ENCODE peak calls at places on chromosome 12, in four cellular contexts. B, K, Z and G are unnamed samples.

GRCh38 chr12:69512820-69513219 is 42.6 kb downstream of the FRS2 start:
- DNase-seq in Z (no peak), K (no peak), B (no peak), G (no peak)

GRCh38 chr12:91900971-91901370 is 244.7 kb downstream of the BTG1 start:
- DNase-seq in Z (no peak), K (no peak), B (no peak), G (no peak)

GRCh38 chr12:69298133-69298532 is 50.0 kb upstream of the LYZ start:
- DNase-seq in Z (no peak), K (no peak), B (no peak), G (no peak)

GRCh38 chr12:66438601-66439000 is 136.3 kb downstream of the HELB start:
- DNase-seq in B (no peak), Z (no peak), K (no peak), G (no peak)

GRCh38 chr12:54228471-54228870 is 39.7 kb upstream of the SMUG1 start:
- DNase-seq in K (no peak), Z (no peak), B (no peak), G (no peak)

GRCh38 chr12:54413284-54414190 is 5.5 kb downstream of the ITGA5 start:
- DNase-seq in B (no peak), Z (no peak), K (no peak), G (peak)

GRCh38 chr12:10301103-10301502 is 6.6 kb upstream of the KLRD1 start:
- DNase-seq in K (no peak), B (no peak), Z (no peak), G (no peak)

GRCh38 chr12:88111074-88111652 is 30.7 kb downstream of the CEP290 start:
- DNase-seq in Z (peak), B (peak), K (peak), G (peak)

GRCh38 chr12:70762000-70762399 is 124.8 kb upstream of the PTPRB start:
- DNase-seq in K (no peak), B (no peak), Z (no peak), G (no peak)

GRCh38 chr12:18700254-18700653 is 37.6 kb downstream of the PLCZ1 start:
- DNase-seq in K (no peak), B (no peak), Z (peak), G (no peak)

GRCh38 chr12:11861155-11861863 is 209.4 kb upstream of the BCL2L14 start:
- DNase-seq in K (no peak), B (peak), Z (peak), G (no peak)

GRCh38 chr12:12788675-12789368 is 3.4 kb downstream of the APOLD1 start:
- DNase-seq in Z (peak), K (peak), B (peak), G (peak)

GRCh38 chr12:13090054-13090453 is 13.4 kb downstream of the GSG1 start:
- DNase-seq in K (no peak), Z (no peak), B (no peak), G (no peak)

GRCh38 chr12:30719060-30719459 is 23.4 kb upstream of the IPO8 start:
- DNase-seq in K (no peak), Z (no peak), B (no peak), G (no peak)

GRCh38 chr12:67910360-67911292 is 78.6 kb upstream of the IFNG-AS1 start:
- DNase-seq in B (no peak), K (no peak), Z (no peak), G (no peak)

GRCh38 chr12:132466241-132467188 is 23.4 kb upstream of the FBRSL1 start:
- DNase-seq in Z (no peak), K (no peak), B (no peak), G (no peak)

GRCh38 chr12:42504049-42504448 is 85.5 kb downstream of the PRICKLE1 start:
- DNase-seq in Z (peak), B (no peak), K (no peak), G (no peak)

GRCh38 chr12:64124511-64125197 is 97.4 kb downstream of the KICS2 start:
- DNase-seq in B (no peak), K (no peak), Z (no peak), G (no peak)

GRCh38 chr12:39803151-39803550 is 183.5 kb upstream of the ABCD2 start:
- DNase-seq in Z (no peak), B (no peak), K (no peak), G (no peak)

GRCh38 chr12:14962180-14962579 is 779 bp upstream of the ARHGDIB start:
- DNase-seq in B (no peak), Z (no peak), K (no peak), G (peak)

DNA sequence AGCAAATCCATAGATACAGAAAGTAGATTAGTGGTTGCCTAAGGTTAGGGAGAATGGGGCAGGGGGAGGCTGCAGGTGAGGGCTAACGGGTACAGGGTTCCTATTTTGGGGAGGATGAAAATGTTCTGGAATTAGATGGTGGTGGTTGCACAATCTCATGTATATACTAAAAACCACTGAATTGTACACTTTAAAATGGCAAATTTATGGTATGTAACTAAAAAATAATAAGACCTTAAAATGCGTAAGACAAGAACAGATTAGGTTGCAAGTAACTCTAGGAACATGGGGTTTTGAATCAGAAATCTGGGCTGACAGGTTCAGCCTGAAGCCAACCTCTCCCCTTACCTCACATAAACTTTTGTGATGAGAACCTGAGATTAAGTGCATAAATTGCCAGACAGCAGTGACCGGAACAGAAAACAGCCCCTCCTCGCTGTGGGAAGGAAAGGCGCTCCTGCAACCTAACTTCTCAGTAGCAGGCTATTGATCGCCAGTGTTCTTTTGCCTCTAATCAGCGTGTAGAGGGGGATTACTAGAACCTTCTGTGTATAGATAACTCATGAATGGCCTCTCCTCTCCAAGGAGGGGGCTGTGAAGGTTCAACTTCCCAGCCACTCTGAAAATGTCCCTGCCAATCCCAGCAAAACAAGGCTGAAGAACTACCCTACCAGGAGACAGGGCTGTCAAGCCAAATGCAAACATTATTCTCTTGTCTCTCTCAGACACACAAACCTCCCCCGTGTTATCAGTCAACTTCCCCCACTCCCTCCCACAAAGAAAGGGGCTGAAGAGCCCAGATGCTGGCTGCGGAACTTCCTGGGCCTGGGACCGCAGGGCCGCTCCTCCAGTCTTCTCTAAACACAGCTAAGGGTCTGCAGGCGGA is 1.9 kb downstream of the SSH1 start:
- DNase-seq in K (no peak), Z (no peak), B (no peak), G (no peak)
- TF ChIP-seq EZH2phosphoT487 in K (no peak), Z (no peak), B (no peak), G (no peak)

DNA sequence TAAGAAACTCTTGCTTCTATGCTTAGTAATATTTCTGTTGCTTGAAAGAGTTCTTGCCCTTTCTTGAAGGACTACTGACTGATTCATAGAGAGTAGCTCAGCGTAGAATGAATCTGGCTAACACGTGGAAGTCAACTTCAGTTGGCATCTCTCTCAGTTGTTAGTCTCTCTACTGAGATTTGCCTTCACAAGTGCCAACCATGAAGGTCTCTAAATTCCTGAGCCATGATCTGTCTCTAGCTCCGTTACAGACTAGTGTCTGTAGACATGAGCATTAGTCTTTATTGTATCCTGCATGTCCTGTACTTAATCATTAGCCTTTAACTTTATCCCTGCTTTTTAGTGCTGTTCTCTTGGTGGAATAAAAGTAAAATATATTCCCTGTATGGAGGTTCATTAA is 19.1 kb upstream of the ALX1 start:
- DNase-seq in Z (no peak), B (no peak), K (no peak), G (no peak)
- TF ChIP-seq CTCF in Z (no peak), B (no peak), K (no peak), G (no peak)

DNA sequence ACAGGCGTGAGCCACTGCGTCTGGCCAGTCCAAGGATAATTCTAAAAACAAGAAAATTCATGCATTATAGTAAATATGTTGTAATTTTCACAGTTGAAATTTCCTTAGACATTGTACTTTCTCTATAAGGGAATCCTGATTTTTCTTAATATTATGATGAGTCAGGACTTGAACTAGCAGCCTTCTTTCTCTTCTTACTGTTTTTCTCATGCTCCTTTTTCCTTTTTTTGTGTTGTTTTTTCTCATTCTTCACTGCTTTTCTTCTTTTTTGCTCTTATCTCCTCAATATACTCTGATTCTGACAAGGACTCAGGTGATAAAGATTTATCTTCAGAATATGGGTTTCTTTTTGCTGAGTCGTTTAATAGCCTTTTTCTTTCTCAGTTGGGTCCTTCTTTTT is 117.7 kb downstream of the LMNTD1 start:
- DNase-seq in B (no peak), K (no peak), Z (no peak), G (no peak)
- H2AFZ ChIP-seq in B (peak), K (peak), Z (peak), G (peak)

GRCh38 chr12:93429448-93429847 is 12.3 kb downstream of the UBE2N start:
- DNase-seq in B (no peak), K (no peak), Z (no peak), G (no peak)

GRCh38 chr12:93429852-93430251 is 11.9 kb downstream of the UBE2N start:
- DNase-seq in B (no peak), K (no peak), Z (no peak), G (no peak)

GRCh38 chr12:93427779-93428564 is 13.8 kb downstream of the UBE2N start:
- DNase-seq in K (no peak), B (no peak), Z (no peak), G (no peak)

GRCh38 chr12:93426406-93426805 is 15.3 kb downstream of the UBE2N start:
- DNase-seq in B (no peak), Z (no peak), K (no peak), G (no peak)

DNA sequence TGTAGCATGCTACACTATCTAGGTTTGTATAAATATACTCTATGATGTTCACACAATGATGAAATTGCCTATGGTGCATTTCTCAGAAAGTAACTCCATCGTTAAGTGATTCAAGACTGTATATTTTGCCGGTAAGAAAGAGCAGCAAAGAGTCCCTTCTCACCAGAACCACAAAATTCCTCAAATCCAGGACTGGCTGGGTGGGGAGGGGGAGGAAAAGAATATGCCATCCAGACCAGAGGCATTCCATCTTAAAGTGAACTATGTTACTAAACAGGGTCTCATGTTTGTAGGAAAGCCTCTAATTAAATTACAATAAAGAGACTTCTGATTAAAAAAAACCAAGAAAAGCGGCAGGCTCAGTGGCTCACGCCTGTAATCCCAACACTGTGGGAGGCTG is 11.5 kb downstream of the UBE2N start:
- DNase-seq in B (no peak), Z (no peak), K (no peak), G (no peak)
- TF ChIP-seq EZH2phosphoT487 in B (no peak), Z (no peak), K (no peak), G (no peak)

DNA sequence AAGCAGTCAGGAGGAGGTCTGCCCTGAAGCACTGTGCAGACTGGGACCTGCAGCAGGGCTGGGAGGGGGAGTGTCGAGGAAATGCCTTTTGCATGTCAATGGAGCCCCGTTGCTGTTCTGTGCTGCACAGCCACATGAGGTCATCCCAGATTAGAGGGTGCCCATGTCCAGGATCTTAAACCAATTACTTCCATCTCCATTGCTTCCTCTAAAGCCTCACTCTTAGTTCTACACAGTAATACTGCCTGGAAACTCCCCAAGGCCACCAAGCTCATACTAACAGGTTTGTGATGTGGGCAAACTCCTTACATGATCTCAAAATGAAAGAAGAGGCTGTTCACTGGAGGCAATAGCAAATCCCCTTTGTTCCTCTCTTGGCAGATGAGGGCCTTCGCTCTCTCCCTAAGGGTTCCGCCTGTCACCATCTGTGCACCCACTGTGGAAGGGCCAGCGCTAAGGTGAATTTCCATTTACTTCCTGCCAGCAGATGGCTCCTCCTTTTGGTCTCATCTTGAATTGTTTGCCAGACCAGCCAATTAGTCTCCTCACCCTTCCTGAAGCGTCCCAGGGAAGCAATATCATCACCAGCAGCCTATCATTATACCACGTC is 35.4 kb upstream of the LTA4H start:
- DNase-seq in Z (peak), B (peak), K (no peak), G (peak)
- TF ChIP-seq CTCF in Z (no peak), B (peak), K (peak), G (peak)